ENCODE peak calls at places on chromosome 17, in seven cellular contexts. Z is endothelial cell of umbilical vein, D is SK-N-SH, M is fibroblast of lung, K is GM23338, P is IMR-90, R is PC-9. J is an unnamed sample.

GRCh38 chr17:73872816-73873215 is 228.6 kb upstream of the SDK2 start:
- DNase-seq in Z (no peak), D (no peak), M (no peak), K (peak), P (no peak), R (no peak), J (no peak)

GRCh38 chr17:14143678-14144077 is 74.4 kb downstream of the COX10 start:
- DNase-seq in Z (no peak), D (no peak), M (peak), K (no peak), P (peak), R (no peak), J (no peak)

GRCh38 chr17:56976941-56977570 is 875 bp upstream of the SCPEP1 start:
- DNase-seq in Z (peak), D (no peak), M (no peak), K (no peak), P (no peak), R (no peak), J (no peak)

GRCh38 chr17:76107507-76107906 is 3.9 kb upstream of the EXOC7 start:
- DNase-seq in Z (peak), D (peak), M (no peak), K (no peak), P (no peak), R (no peak), J (peak)

GRCh38 chr17:76134911-76135809 is 5.9 kb downstream of the FOXJ1 start:
- DNase-seq in Z (no peak), D (no peak), M (no peak), K (peak), P (no peak), R (no peak), J (no peak)

GRCh38 chr17:36117505-36118382 is 14.1 kb downstream of the CCL4 start:
- DNase-seq in Z (no peak), D (no peak), M (no peak), K (no peak), P (no peak), R (no peak), J (no peak)

GRCh38 chr17:33291248-33292183 is 1.6 kb downstream of the ASIC2 start:
- DNase-seq in Z (peak), D (peak), M (peak), K (peak), P (peak), R (no peak), J (no peak)

GRCh38 chr17:47857551-47858410 is 6.8 kb upstream of the SP6 start:
- DNase-seq in Z (no peak), D (no peak), M (no peak), K (peak), P (no peak), R (no peak), J (no peak)

GRCh38 chr17:55413825-55414489 is 7.7 kb downstream of the MMD start:
- DNase-seq in Z (no peak), D (no peak), M (no peak), K (no peak), P (no peak), R (no peak), J (no peak)

GRCh38 chr17:37117743-37118142 is 169.0 kb downstream of the AATF start:
- DNase-seq in Z (no peak), D (no peak), M (no peak), K (no peak), P (no peak), R (no peak), J (no peak)

GRCh38 chr17:59558953-59559352 is 6.5 kb upstream of the DHX40 start:
- DNase-seq in Z (peak), D (peak), M (peak), K (peak), P (peak), R (no peak), J (peak)

GRCh38 chr17:19365499-19365817 is 2.9 kb upstream of the B9D1 start:
- DNase-seq in Z (no peak), D (no peak), M (no peak), K (no peak), P (no peak), R (no peak), J (no peak)

GRCh38 chr17:61179316-61179715 is 220.3 kb upstream of the TBX2 start:
- DNase-seq in Z (no peak), D (no peak), M (no peak), K (no peak), P (no peak), R (no peak), J (no peak)

GRCh38 chr17:36657390-36657762 is 56.0 kb downstream of the MRM1 start:
- DNase-seq in Z (no peak), D (no peak), M (no peak), K (peak), P (no peak), R (no peak), J (no peak)

GRCh38 chr17:80442305-80442659 is 27.3 kb downstream of the ENDOV start:
- DNase-seq in Z (no peak), D (no peak), M (no peak), K (no peak), P (no peak), R (no peak), J (no peak)

GRCh38 chr17:80441598-80442304 is 26.8 kb downstream of the ENDOV start:
- DNase-seq in Z (no peak), D (no peak), M (no peak), K (no peak), P (no peak), R (no peak), J (no peak)

GRCh38 chr17:80442764-80443163 is 27.8 kb downstream of the ENDOV start:
- DNase-seq in Z (no peak), D (no peak), M (no peak), K (no peak), P (no peak), R (no peak), J (no peak)

GRCh38 chr17:80443498-80443897 is 28.5 kb downstream of the ENDOV start:
- DNase-seq in Z (no peak), D (no peak), M (no peak), K (no peak), P (no peak), R (no peak), J (no peak)

GRCh38 chr17:80441133-80441578 is 26.2 kb downstream of the ENDOV start:
- DNase-seq in Z (peak), D (peak), M (peak), K (peak), P (peak), R (peak), J (peak)
- TF ChIP-seq CTCF in Z (no peak), D (no peak), M (no peak), K (no peak), P (peak), R (no peak), J (no peak)

DNA sequence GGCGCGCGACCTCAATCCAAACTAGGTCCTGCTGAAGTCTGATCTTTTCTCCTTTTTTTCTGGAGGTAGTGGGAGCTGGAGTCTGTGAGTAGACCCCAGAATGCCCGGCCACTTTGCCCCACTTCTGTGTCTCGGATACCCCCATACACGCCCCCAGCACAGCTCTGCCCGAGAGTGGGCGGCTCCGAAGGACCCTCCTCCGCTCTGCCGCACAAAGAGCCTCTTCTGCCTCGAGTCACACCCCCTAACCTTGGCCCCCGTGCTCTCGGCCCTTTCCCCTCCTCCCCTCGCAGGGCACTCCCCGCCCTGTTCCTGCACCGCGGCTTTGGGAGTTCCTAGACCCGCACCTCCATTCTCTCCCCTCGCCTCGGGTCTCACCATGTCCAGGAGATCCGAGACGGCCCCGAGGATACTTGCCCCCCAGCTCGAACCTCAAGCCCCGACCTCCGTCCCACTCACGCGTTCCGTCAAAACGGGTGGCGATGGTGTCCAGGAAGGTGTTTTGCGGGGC is 476 bp downstream of the KCNH4 start:
- DNase-seq in Z (no peak), D (peak), M (no peak), K (peak), P (no peak), R (no peak), J (no peak)
- H3K4me3 ChIP-seq in Z (no peak), D (peak), M (no peak), K (peak), P (no peak), R (no peak), J (no peak)

GRCh38 chr17:46264456-46265198 is 30.3 kb upstream of the LRRC37A start:
- DNase-seq in Z (no peak), D (peak), M (peak), K (peak), P (peak), R (peak), J (peak)
- H2AFZ ChIP-seq in Z (no peak), D (peak), M (no peak), K (no peak), P (no peak), R (peak), J (peak)

GRCh38 chr17:1868090-1868489 is 38.3 kb downstream of the RPA1 start:
- DNase-seq in Z (no peak), D (no peak), M (no peak), K (no peak), P (no peak), R (no peak), J (no peak)

GRCh38 chr17:1872254-1872653 is 42.4 kb downstream of the RPA1 start:
- DNase-seq in Z (no peak), D (no peak), M (no peak), K (no peak), P (no peak), R (no peak), J (no peak)

GRCh38 chr17:1871743-1872142 is 41.9 kb downstream of the RPA1 start:
- DNase-seq in Z (no peak), D (no peak), M (no peak), K (no peak), P (no peak), R (no peak), J (no peak)

GRCh38 chr17:1872976-1873375 is 43.2 kb downstream of the RPA1 start:
- DNase-seq in Z (no peak), D (no peak), M (no peak), K (no peak), P (no peak), R (no peak), J (no peak)

DNA sequence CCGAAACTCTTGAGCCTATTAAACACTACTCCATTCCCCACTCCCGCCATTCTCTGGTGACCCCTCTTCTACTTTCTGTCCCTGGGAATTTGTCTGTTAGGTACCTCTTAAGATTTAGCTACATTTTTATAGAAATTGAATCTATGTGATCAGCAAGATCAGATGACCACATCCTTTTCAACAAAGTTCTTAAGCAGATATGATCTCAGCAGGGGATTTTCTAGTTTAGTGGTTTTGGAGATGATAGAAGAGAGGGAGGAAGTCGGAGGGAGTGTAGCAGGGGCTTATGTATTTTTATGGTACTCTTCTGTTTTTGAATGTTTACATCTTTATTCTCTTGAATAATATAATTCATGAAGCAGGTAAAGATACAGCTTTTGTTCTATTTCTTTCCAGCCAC is 40.8 kb downstream of the RPA1 start:
- DNase-seq in Z (no peak), D (no peak), M (no peak), K (no peak), P (no peak), R (no peak), J (no peak)
- TF ChIP-seq CTCF in Z (no peak), D (no peak), M (no peak), K (no peak), P (no peak), R (no peak), J (no peak)

GRCh38 chr17:50161911-50162288 is 3.9 kb upstream of the SGCA start:
- DNase-seq in Z (no peak), D (no peak), M (no peak), K (peak), P (no peak), R (no peak), J (no peak)
- H3K4me3 ChIP-seq in Z (no peak), D (no peak), M (peak), K (peak), P (peak), R (peak), J (peak)

GRCh38 chr17:78048346-78049292 is 79.9 kb downstream of the TMC6 start:
- DNase-seq in Z (no peak), D (no peak), M (no peak), K (no peak), P (no peak), R (no peak), J (no peak)
- H2AFZ ChIP-seq in Z (no peak), D (no peak), M (no peak), K (no peak), P (no peak), R (no peak), J (no peak)

J was measured in PC-3.